ENCODE peak calls at places on chromosomes 16 and 17, in four cellular contexts. One of them, this sample, is unnamed.
A peak's percentile ranks its signal among the peaks of the same experiment; 100 is the strongest.

GRCh38 chr17:40548982-40549680 is 16.1 kb downstream of the CCR7 start:
- DNase-seq in cardiac muscle cell: no peak
- DNase-seq in activated CD8-positive, alpha-beta memory T cell treated with anti-CD3 and anti-CD28 coated beads for 1 hour: no peak
- DNase-seq in HFF-Myc: no peak
- DNase-seq in this sample: peak; percentile 13

GRCh38 chr17:17152385-17152784 is 53.7 kb downstream of the PLD6 start:
- DNase-seq in cardiac muscle cell: no peak
- DNase-seq in activated CD8-positive, alpha-beta memory T cell treated with anti-CD3 and anti-CD28 coated beads for 1 hour: no peak
- DNase-seq in HFF-Myc: no peak
- DNase-seq in this sample: no peak

GRCh38 chr16:50699345-50700159 is 6.1 kb downstream of the NOD2 start:
- DNase-seq in cardiac muscle cell: no peak
- DNase-seq in activated CD8-positive, alpha-beta memory T cell treated with anti-CD3 and anti-CD28 coated beads for 1 hour: no peak
- DNase-seq in HFF-Myc: no peak
- DNase-seq in this sample: no peak

GRCh38 chr16:82603784-82604411 is 22.9 kb upstream of the CDH13 start:
- DNase-seq in cardiac muscle cell: peak; percentile 63
- DNase-seq in activated CD8-positive, alpha-beta memory T cell treated with anti-CD3 and anti-CD28 coated beads for 1 hour: no peak
- DNase-seq in HFF-Myc: no peak
- DNase-seq in this sample: no peak

GRCh38 chr16:27963471-27963965 is 100.0 kb downstream of the GSG1L start:
- DNase-seq in cardiac muscle cell: no peak
- DNase-seq in activated CD8-positive, alpha-beta memory T cell treated with anti-CD3 and anti-CD28 coated beads for 1 hour: no peak
- DNase-seq in HFF-Myc: no peak
- DNase-seq in this sample: no peak

GRCh38 chr16:56350491-56351405 is 74.6 kb downstream of the AMFR start:
- DNase-seq in cardiac muscle cell: no peak
- DNase-seq in activated CD8-positive, alpha-beta memory T cell treated with anti-CD3 and anti-CD28 coated beads for 1 hour: no peak
- DNase-seq in HFF-Myc: no peak
- DNase-seq in this sample: peak; percentile 10

GRCh38 chr16:85604145-85604705 is 8.9 kb upstream of the GSE1 start:
- DNase-seq in cardiac muscle cell: no peak
- DNase-seq in activated CD8-positive, alpha-beta memory T cell treated with anti-CD3 and anti-CD28 coated beads for 1 hour: no peak
- DNase-seq in HFF-Myc: no peak
- DNase-seq in this sample: no peak

GRCh38 chr17:56203430-56203829 is 50.2 kb downstream of the ANKFN1 start:
- DNase-seq in cardiac muscle cell: no peak
- DNase-seq in activated CD8-positive, alpha-beta memory T cell treated with anti-CD3 and anti-CD28 coated beads for 1 hour: no peak
- DNase-seq in HFF-Myc: no peak
- DNase-seq in this sample: no peak

GRCh38 chr17:16428098-16428882 is 12.9 kb downstream of the TRPV2 start:
- DNase-seq in cardiac muscle cell: peak; percentile 74
- DNase-seq in activated CD8-positive, alpha-beta memory T cell treated with anti-CD3 and anti-CD28 coated beads for 1 hour: no peak
- DNase-seq in HFF-Myc: no peak
- DNase-seq in this sample: peak; percentile 76